ENCODE peak calls at places on chromosomes 5 and 9, in six cellular contexts. F is H1, K is IMR-90, B is H9, P is mesendoderm, O is mesenchymal stem cell. R is an unnamed sample.

GRCh38 chr5:10467281-10468198 is 25.9 kb downstream of the ROPN1L start:
- DNase-seq in F (no peak), K (peak), B (peak), P (peak), O (peak), R (no peak)

GRCh38 chr5:57696906-57697590 is 214.4 kb upstream of the ACTBL2 start:
- DNase-seq in F (no peak), K (peak), B (no peak), P (no peak), O (no peak), R (no peak)

GRCh38 chr9:81874926-81875325 is 53.3 kb upstream of the SPATA31D4 start:
- DNase-seq in F (no peak), K (peak), B (no peak), P (no peak), O (peak), R (no peak)

GRCh38 chr9:10080012-10080411 is 532.8 kb downstream of the PTPRD start:
- DNase-seq in F (no peak), K (no peak), B (no peak), P (no peak), O (no peak), R (no peak)

GRCh38 chr9:114366334-114367128 is 21.3 kb downstream of the AKNA start:
- DNase-seq in F (no peak), K (peak), B (no peak), P (no peak), O (peak), R (no peak)

GRCh38 chr9:91034521-91034920 is 232.9 kb downstream of the SYK start:
- DNase-seq in F (no peak), K (no peak), B (no peak), P (no peak), O (no peak), R (no peak)

GRCh38 chr5:28954074-28954473 is 1915.7 kb upstream of the CDH9 start:
- DNase-seq in F (no peak), K (no peak), B (no peak), P (peak), O (no peak), R (no peak)

GRCh38 chr9:38025166-38025565 is 43.9 kb downstream of the SHB start:
- DNase-seq in F (no peak), K (no peak), B (no peak), P (peak), O (no peak), R (no peak)

GRCh38 chr9:91736898-91737601 is 213.0 kb downstream of the ROR2 start:
- DNase-seq in F (no peak), K (no peak), B (no peak), P (no peak), O (no peak), R (no peak)

GRCh38 chr5:96279796-96280542 is 153.1 kb downstream of the PCSK1 start:
- DNase-seq in F (no peak), K (peak), B (no peak), P (no peak), O (no peak), R (no peak)

DNA sequence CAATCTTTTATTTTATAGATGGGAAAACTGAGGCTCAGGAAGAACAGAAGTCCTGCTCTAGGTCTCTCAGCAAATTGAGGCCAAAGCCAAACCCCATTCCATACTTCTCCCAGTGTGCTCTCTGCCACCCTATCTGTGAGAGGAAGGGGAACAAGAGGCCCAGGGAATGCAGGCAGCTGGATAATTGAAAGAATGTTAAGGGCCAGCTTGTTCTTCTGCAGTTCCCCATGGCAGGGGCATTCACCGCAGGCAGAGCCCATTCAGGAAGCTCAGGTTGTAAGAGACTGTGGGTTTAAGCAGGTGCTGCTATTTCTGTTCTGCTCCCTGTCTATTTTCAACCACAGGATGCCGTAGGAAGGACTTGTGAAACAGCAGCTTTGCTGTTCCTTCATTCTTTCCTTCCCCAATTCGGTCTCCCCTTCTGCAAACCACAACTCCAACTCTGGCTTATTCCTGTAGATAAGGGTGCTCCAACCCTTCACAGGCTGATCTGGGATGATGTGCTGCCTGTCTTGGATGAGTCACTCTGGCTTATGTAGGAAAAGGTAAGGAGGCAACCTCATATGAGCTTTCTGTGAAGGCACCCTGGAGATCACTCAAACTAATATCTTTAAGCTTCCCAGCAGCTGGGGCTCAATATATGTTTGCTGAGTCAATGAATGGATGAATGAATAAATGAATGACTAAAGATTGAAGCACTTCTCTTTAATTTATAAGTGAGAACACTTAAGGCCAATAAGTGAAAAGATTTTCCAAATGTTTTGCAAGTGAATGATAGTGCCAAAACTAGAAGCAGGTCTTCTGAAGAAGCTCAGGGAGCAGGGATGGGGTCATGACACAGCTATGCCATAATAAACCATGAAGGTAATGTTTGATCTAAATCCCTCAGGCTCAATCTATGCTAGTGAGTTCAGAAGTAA is 377.6 kb downstream of the BRINP1 start:
- DNase-seq in F (no peak), K (no peak), B (peak), P (no peak), O (no peak), R (no peak)
- H3K23ac ChIP-seq in F (no peak), K (no peak), B (no peak), P (no peak), O (no peak), R (no peak)

GRCh38 chr9:134276463-134277245 is 49.6 kb upstream of the RXRA start:
- DNase-seq in F (no peak), K (no peak), B (no peak), P (no peak), O (peak), R (no peak)
- H4K8ac ChIP-seq in F (no peak), K (no peak), B (no peak), P (no peak), O (no peak), R (no peak)

DNA sequence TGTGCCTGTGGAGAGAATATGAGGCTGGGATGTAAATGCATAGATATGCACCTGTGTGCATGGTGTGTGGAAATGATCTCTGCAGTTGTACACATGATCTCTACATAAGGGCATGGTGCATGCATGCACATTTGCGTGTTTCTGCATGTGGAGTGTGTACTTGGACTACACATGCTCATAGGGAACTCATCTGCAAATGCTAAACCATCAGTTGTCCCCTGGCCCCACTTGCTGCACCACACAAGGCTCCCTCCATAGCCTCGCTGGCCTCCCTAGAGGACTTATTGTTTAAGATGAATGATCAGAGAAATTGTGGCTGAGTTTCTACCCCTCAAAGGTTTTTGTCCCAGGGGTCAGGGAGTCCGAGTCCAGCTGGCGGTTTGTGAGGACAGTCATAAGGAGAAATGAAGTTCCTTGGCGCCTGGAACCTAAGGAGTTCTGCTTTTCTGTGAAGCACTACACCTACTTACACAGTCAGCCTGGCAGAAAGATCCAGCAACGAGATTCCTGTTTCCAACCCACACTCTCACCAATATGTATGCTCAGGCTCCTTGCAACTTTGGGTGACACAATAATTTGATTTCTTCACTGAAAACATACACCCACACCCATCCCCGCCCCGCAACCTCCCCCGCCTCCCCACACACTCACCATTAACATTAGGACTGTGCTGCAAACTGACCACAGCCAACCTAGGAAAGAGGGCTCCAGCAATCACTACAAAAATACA is 79.9 kb upstream of the CPEB4 start:
- DNase-seq in F (no peak), K (no peak), B (no peak), P (no peak), O (no peak), R (no peak)
- H3K23ac ChIP-seq in F (no peak), K (no peak), B (no peak), P (no peak), O (no peak), R (no peak)

DNA sequence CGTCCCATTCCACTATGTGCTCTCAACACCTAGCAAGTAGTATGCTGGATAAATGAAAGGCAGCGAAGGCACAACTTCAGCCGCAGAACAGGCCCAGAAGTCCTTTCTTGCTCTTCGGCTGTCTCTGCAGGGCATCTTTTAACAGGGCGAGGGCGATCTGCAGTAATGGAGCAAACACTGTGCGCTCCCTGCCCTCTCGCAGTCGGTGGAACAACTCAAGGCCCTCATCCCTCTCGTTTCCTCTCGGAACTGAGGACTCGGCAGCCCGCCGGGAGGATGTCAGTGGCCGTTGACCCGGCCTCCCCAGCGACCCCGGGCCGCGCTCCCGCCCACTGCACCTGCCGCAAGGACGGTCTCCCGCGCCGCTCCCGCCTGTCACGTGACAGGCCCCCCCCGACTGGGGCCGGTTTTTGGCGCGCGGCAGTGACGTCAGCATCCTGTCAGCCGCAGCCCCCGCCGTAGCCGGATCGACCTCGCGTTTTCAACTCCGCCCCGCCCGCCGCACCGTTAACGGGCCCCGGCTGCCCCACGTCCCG is 1.1 kb downstream of the ZNF367 start:
- DNase-seq in F (peak), K (peak), B (peak), P (peak), O (peak), R (peak)
- H4K8ac ChIP-seq in F (peak), K (peak), B (no peak), P (no peak), O (peak), R (no peak)

DNA sequence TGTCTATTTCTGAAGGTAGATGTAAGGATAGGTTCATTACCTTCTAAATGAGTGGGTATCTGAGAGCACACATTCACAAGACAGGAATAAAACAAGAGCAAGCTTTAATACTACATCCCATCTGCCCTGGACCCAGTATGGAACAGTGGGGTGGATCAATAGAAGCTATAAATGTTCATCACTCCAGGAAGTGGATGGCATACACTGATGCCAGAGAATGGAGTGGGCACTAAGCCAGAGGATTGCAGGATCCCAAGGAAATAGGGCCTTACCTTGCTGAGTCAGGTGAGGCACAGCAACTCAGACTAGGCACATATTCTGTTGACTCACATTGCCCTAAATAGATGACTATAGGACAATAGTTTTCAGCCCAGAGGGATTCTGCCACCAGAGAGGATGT is 21.3 kb upstream of the COX7C start:
- DNase-seq in F (no peak), K (no peak), B (no peak), P (no peak), O (no peak), R (no peak)
- H3K23ac ChIP-seq in F (no peak), K (no peak), B (no peak), P (no peak), O (no peak), R (no peak)

DNA sequence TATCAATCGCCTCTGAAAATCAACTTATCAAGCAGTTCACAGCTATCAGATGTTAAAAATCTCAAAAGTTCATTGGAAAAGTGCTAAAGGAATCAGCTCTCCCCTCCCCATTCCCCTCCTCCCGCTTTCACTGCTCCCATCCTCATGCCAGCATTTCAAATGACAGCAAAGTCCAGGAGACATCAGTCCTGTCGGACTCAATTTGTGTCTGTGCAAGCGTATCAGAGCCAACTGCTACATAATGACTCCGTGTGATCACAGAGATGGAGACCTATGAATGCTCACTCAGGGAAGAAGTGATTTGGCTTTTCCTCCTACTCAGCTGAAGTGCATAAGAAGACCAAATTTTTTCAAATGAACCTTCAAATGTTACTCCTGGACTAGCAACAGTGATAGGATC is 937.2 kb upstream of the DMAC1 start:
- DNase-seq in F (no peak), K (no peak), B (no peak), P (peak), O (no peak), R (no peak)
- H4K8ac ChIP-seq in F (no peak), K (no peak), B (no peak), P (no peak), O (no peak), R (no peak)

GRCh38 chr5:138972230-138972629 is 97.1 kb upstream of the LRRTM2 start:
- DNase-seq in F (no peak), K (no peak), B (no peak), P (no peak), O (no peak), R (no peak)

GRCh38 chr5:138972836-138973235 is 97.7 kb upstream of the LRRTM2 start:
- DNase-seq in F (no peak), K (no peak), B (no peak), P (peak), O (no peak), R (no peak)

GRCh38 chr5:138978085-138978484 is 103.0 kb upstream of the LRRTM2 start:
- DNase-seq in F (no peak), K (peak), B (peak), P (peak), O (no peak), R (no peak)

GRCh38 chr5:138974227-138975063 is 99.3 kb upstream of the LRRTM2 start:
- DNase-seq in F (no peak), K (peak), B (no peak), P (no peak), O (no peak), R (no peak)

DNA sequence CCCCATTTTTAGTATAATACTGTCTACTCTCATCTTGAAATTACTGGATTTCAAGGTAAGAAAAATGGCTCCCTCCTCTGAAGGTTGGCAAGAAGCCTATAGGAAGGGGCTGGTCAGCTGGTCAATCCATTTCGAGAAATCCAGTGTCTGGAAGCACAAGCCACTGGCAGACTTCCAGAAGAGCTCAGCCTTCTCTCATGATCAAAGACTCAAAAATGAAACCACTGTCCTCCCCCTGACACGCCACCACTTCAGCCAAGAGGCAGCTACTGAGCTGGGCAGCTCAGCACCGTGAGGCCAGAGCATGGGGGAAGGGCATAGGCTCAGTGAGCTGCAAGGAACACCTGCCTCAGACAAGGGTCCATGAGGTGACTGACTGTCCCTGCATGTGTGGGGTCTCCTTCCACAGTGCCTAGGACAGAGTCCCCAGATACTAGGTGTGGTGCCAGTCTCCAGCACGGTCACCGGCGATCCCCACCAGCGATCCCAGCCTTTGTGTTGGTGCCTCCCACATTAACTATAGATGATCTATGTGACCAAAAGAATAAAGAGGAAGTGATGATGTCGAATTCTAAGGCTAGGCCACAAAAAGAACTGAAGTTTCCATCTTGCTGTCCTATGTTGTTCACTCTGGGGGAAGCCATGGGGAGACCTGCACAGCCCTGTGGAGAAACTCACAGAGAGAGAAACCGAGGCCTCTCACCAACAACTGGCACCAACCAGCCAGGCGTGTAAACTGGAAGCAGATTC is 100.1 kb upstream of the LRRTM2 start:
- DNase-seq in F (no peak), K (peak), B (no peak), P (no peak), O (peak), R (no peak)
- H3K23ac ChIP-seq in F (no peak), K (no peak), B (no peak), P (no peak), O (no peak), R (no peak)

DNA sequence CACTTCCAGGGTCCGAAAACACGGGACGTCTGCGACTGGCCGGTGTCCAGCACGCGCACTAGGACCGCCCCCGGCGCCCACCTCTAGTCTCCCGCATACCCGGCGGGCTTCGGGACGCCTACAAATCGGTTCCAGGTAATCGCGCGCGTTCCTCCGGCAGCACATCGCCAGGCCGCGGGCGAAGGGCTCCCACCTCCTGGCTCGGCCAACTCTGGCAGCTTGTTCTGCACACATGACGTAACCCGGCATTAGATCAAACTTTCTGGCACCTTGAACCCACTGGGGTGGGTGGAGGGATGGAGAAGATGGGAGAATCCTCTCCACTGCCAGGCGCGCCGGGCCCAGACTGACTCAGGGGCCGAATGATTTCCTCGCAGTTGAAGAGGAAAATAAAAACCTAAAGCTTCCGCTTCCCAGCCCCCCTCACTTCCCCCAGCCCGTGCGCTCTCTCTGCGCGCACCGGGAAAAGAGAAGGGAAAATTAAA is 1.2 kb downstream of the EFNA5 start:
- DNase-seq in F (peak), K (peak), B (peak), P (peak), O (peak), R (no peak)
- H4K8ac ChIP-seq in F (no peak), K (peak), B (no peak), P (no peak), O (peak), R (no peak)

GRCh38 chr5:173974688-173975239 is 14.2 kb upstream of the C5orf47 start:
- DNase-seq in F (no peak), K (no peak), B (no peak), P (no peak), O (no peak), R (no peak)

GRCh38 chr5:173971681-173972080 is 17.3 kb upstream of the C5orf47 start:
- DNase-seq in F (no peak), K (no peak), B (no peak), P (peak), O (no peak), R (no peak)

GRCh38 chr5:173970878-173971650 is 17.9 kb upstream of the C5orf47 start:
- DNase-seq in F (peak), K (no peak), B (no peak), P (peak), O (no peak), R (no peak)

GRCh38 chr5:173972844-173973613 is 15.9 kb upstream of the C5orf47 start:
- DNase-seq in F (peak), K (peak), B (peak), P (peak), O (peak), R (peak)

DNA sequence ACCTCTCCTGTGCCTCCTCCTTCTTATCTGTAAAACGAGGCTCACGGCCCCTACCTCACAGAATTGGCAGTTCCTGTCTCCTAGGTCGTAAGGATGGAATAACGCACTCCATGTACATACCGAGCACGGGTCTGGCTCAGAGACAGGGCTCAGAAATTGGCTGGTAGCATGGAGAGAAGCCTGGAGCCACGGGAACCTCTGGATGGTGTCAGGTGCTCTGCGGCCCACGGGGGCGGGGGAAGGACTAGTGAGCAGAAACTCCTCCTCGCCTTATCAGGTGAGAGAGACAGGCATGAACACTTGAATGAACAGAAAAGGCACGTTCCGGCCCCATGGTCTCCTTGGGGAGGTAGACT is 15.4 kb upstream of the C5orf47 start:
- DNase-seq in F (peak), K (no peak), B (peak), P (peak), O (no peak), R (peak)
- H3K23ac ChIP-seq in F (no peak), K (peak), B (no peak), P (no peak), O (no peak), R (no peak)

GRCh38 chr5:54285573-54286124 is 24.7 kb downstream of the ARL15 start:
- DNase-seq in F (no peak), K (no peak), B (no peak), P (no peak), O (no peak), R (no peak)
- H4K8ac ChIP-seq in F (no peak), K (no peak), B (no peak), P (no peak), O (no peak), R (no peak)

R was measured in neuronal stem cell.